ENCODE peak calls at places on chromosomes 4 and X, in seven cellular contexts. G is PC-9, S is fibroblast of mammary gland, X is fibroblast of lung, N is suprapubic skin, Q is progenitor cell of endocrine pancreas, A is type B pancreatic cell. I is an unnamed sample.

GRCh38 chrX:20715176-20715575 is 448.5 kb upstream of the RPS6KA3 start:
- DNase-seq in G (no peak), S (no peak), X (no peak), N (no peak), Q (no peak), A (no peak), I (no peak)

GRCh38 chr4:88166608-88167007 is 8.2 kb upstream of the ABCG2 start:
- DNase-seq in G (no peak), S (peak; percentile 30), X (no peak), N (no peak), Q (no peak), A (no peak), I (no peak)

GRCh38 chr4:102356562-102357202 is 11.4 kb upstream of the SLC39A8 start:
- DNase-seq in G (no peak), S (no peak), X (no peak), N (no peak), Q (no peak), A (no peak), I (no peak)

GRCh38 chr4:120524237-120524636 is 398.3 kb downstream of the PRDM5 start:
- DNase-seq in G (no peak), S (no peak), X (no peak), N (no peak), Q (no peak), A (no peak), I (no peak)

GRCh38 chr4:161991811-161992210 is 172.0 kb downstream of the FSTL5 start:
- DNase-seq in G (no peak), S (no peak), X (no peak), N (no peak), Q (no peak), A (no peak), I (no peak)

GRCh38 chrX:33339219-33339618 is 127.9 kb upstream of the DMD start:
- DNase-seq in G (no peak), S (peak; percentile 15), X (no peak), N (no peak), Q (no peak), A (no peak), I (no peak)

GRCh38 chr4:42995343-42995944 is 102.9 kb downstream of the GRXCR1 start:
- DNase-seq in G (no peak), S (peak; percentile 45), X (peak; percentile 29), N (no peak), Q (no peak), A (no peak), I (no peak)

GRCh38 chrX:964831-965416 is 247.5 kb downstream of the CRLF2 start:
- DNase-seq in G (no peak), S (no peak), X (no peak), N (no peak), Q (no peak), A (peak; percentile 40), I (no peak)

GRCh38 chrX:1727531-1728027 is 112.7 kb downstream of the ASMT start:
- DNase-seq in G (peak; percentile 17), S (no peak), X (peak; percentile 31), N (no peak), Q (no peak), A (peak; percentile 51), I (no peak)

GRCh38 chrX:153968754-153969124 is 2.9 kb downstream of the HCFC1 start:
- DNase-seq in G (no peak), S (no peak), X (peak; percentile 29), N (peak; percentile 54), Q (no peak), A (no peak), I (no peak)

GRCh38 chr4:89992744-89993143 is 98.1 kb downstream of the MMRN1 start:
- DNase-seq in G (no peak), S (no peak), X (no peak), N (no peak), Q (no peak), A (no peak), I (no peak)

GRCh38 chr4:114535725-114536124 is 62.9 kb upstream of the UGT8 start:
- DNase-seq in G (no peak), S (no peak), X (no peak), N (no peak), Q (no peak), A (no peak), I (no peak)

GRCh38 chrX:86016189-86016588 is 31.2 kb downstream of the CHM start:
- DNase-seq in G (no peak), S (no peak), X (no peak), N (no peak), Q (no peak), A (no peak), I (no peak)

GRCh38 chr4:168221298-168221697 is 97.3 kb downstream of the DDX60 start:
- DNase-seq in G (no peak), S (peak; percentile 87), X (peak; percentile 72), N (no peak), Q (no peak), A (no peak), I (no peak)

GRCh38 chr4:58732973-58733372 is 1622.8 kb upstream of the IGFBP7 start:
- DNase-seq in G (no peak), S (no peak), X (no peak), N (no peak), Q (no peak), A (no peak), I (no peak)

GRCh38 chrX:110012818-110013484 is 10.0 kb downstream of the TMEM164 start:
- DNase-seq in G (peak; percentile 56), S (no peak), X (no peak), N (no peak), Q (no peak), A (no peak), I (no peak)

GRCh38 chr4:36003051-36003450 is 241.3 kb downstream of the ARAP2 start:
- DNase-seq in G (no peak), S (no peak), X (no peak), N (no peak), Q (no peak), A (no peak), I (no peak)

GRCh38 chr4:150224896-150225591 is 146.8 kb downstream of the DCLK2 start:
- DNase-seq in G (no peak), S (peak; percentile 97), X (peak; percentile 98), N (no peak), Q (no peak), A (no peak), I (no peak)

GRCh38 chr4:11537846-11538245 is 109.2 kb upstream of the HS3ST1 start:
- DNase-seq in G (no peak), S (no peak), X (no peak), N (no peak), Q (no peak), A (no peak), I (no peak)

GRCh38 chr4:175787948-175788347 is 24.1 kb downstream of the GPM6A start:
- DNase-seq in G (no peak), S (no peak), X (no peak), N (no peak), Q (no peak), A (no peak), I (no peak)

GRCh38 chr4:23770011-23770410 is 119.8 kb downstream of the PPARGC1A start:
- DNase-seq in G (no peak), S (peak; percentile 18), X (peak; percentile 71), N (no peak), Q (no peak), A (no peak), I (no peak)

GRCh38 chr4:24991015-24991414 is 39.7 kb downstream of the LGI2 start:
- DNase-seq in G (no peak), S (peak; percentile 64), X (peak; percentile 92), N (no peak), Q (no peak), A (no peak), I (no peak)

GRCh38 chr4:40214661-40215418 is 18.0 kb downstream of the RHOH start:
- DNase-seq in G (no peak), S (no peak), X (no peak), N (no peak), Q (no peak), A (no peak), I (no peak)
- TF ChIP-seq CTCF in G (no peak), S (no peak), X (no peak), N (no peak), Q (no peak), A (no peak), I (no peak)

DNA sequence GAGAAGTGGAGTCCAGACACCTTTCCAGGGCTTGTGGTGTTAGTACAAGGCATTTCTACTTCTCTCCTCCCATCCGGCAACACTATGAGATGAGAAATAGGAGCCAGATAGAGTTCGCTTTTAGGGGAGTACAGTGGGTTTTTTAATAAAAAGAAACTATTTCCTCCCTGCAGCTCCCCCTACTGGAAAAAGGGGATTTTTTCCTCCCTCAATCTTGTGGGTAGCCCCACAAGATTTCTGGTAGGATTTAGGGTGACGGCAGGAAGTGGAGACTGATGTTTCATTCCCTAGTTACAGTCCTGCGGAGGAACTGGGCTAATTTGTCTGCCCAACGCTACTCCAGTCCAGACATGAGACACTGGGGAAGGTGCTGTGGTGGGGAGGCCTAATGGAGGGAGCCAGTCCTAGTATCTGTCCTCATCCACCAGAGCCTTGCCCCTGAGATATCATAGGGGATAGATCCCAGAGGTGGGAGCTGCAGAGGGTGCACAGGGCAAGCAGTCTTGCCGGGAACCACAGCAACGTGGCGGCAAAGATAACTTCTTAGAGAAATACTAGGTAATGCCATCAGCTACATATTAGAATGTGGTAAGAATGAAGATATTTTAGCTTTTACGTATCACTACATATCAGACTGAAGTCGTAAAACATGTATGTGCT is 45.6 kb upstream of the PRKG2 start:
- DNase-seq in G (no peak), S (peak; percentile 26), X (no peak), N (no peak), Q (no peak), A (no peak), I (no peak)
- TF ChIP-seq CTCF in G (peak; percentile 55), S (peak; percentile 57), X (peak; percentile 41), N (no peak), Q (peak; percentile 36), A (peak; percentile 58), I (peak; percentile 31)

GRCh38 chrX:2903366-2903765 is 25.8 kb downstream of the ARSD start:
- DNase-seq in G (no peak), S (no peak), X (no peak), N (no peak), Q (no peak), A (no peak), I (no peak)
- TF ChIP-seq CTCF in G (no peak), S (no peak), X (no peak), N (no peak), Q (no peak), A (peak; percentile 22), I (no peak)

DNA sequence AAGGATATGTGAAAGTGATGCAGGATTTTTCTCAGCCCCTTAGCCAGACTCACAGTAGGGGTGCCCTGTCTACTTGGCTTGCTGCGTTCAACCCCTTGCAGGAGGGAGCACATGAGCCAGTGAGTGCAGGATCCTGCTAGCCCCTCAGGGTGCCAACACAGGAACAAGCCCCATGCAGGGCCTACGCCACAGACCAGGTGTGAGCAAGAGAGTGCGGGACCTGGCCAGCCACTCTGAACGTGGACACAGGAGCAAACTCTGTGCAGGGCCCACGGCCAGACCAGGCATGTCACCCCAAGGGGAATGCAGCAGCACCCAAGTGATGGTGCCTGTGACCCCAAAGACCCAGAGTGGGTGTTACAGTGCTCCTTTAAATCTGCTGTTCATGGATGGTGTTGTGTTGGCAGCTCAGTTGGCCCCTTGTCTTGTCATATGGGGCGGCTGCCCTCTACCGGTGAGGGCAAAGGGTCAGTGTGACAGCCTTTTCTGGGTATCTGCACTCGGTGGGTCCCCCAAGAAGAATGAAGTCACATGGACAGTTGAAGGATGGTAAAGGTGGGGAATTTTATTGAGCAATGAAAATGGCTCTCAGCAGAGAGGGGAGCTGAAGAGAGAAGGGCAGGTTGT is 188.4 kb upstream of the MAOA start:
- DNase-seq in G (peak; percentile 3), S (no peak), X (no peak), N (no peak), Q (no peak), A (no peak), I (no peak)
- TF ChIP-seq CTCF in G (no peak), S (no peak), X (no peak), N (no peak), Q (no peak), A (no peak), I (no peak)

GRCh38 chrX:25503826-25504225 is 488.1 kb upstream of the ARX start:
- DNase-seq in G (no peak), S (no peak), X (no peak), N (no peak), Q (no peak), A (no peak), I (no peak)
- TF ChIP-seq CTCF in G (no peak), S (no peak), X (no peak), N (no peak), Q (no peak), A (no peak), I (no peak)